ENCODE peak calls at places on chromosomes 16 and 17, in eight cellular contexts. A, L, E, G, R, B, U and N are unnamed samples.

GRCh38 chr17:46178550-46179198 is 14.6 kb downstream of the KANSL1 start:
- DNase-seq in A (no peak), L (no peak), E (no peak), G (no peak), R (no peak), B (peak), U (no peak), N (no peak)

GRCh38 chr16:85963746-85964370 is 64.9 kb downstream of the IRF8 start:
- DNase-seq in A (no peak), L (no peak), E (no peak), G (no peak), R (no peak), B (no peak), U (no peak), N (no peak)

GRCh38 chr16:85057212-85057889 is 29.8 kb downstream of the KIAA0513 start:
- DNase-seq in A (no peak), L (no peak), E (no peak), G (no peak), R (no peak), B (no peak), U (peak), N (no peak)

GRCh38 chr16:8655184-8655717 is 19.2 kb upstream of the ABAT start:
- DNase-seq in A (peak), L (peak), E (no peak), G (no peak), R (no peak), B (no peak), U (peak), N (peak)

GRCh38 chr17:48596735-48597491 is 3.3 kb upstream of the HOXB5 start:
- DNase-seq in A (no peak), L (no peak), E (no peak), G (no peak), R (no peak), B (no peak), U (no peak), N (no peak)

GRCh38 chr17:83173180-83173996 is 94.0 kb downstream of the METRNL start:
- DNase-seq in A (no peak), L (no peak), E (no peak), G (no peak), R (no peak), B (no peak), U (no peak), N (no peak)

GRCh38 chr17:4566785-4567184 is 6.4 kb upstream of the GGT6 start:
- DNase-seq in A (peak), L (peak), E (peak), G (peak), R (no peak), B (peak), U (peak), N (peak)

GRCh38 chr16:85577899-85578598 is 35.1 kb upstream of the GSE1 start:
- DNase-seq in A (peak), L (no peak), E (no peak), G (no peak), R (no peak), B (no peak), U (no peak), N (no peak)

GRCh38 chr17:13337864-13338371 is 263.8 kb downstream of the HS3ST3A1 start:
- DNase-seq in A (peak), L (peak), E (peak), G (no peak), R (peak), B (peak), U (peak), N (peak)

GRCh38 chr17:17084317-17084835 is 42.1 kb downstream of the MPRIP start:
- DNase-seq in A (no peak), L (no peak), E (no peak), G (no peak), R (no peak), B (no peak), U (no peak), N (no peak)

GRCh38 chr16:67150833-67151396 is at the start of gene B3GNT9:
- DNase-seq in A (peak), L (peak), E (peak), G (peak), R (peak), B (peak), U (peak), N (no peak)

GRCh38 chr17:41223821-41224220 is 2.6 kb upstream of the KRTAP9-2 start:
- DNase-seq in A (no peak), L (no peak), E (no peak), G (no peak), R (no peak), B (no peak), U (no peak), N (no peak)

GRCh38 chr16:53775821-53776431 is 72.0 kb downstream of the FTO start:
- DNase-seq in A (peak), L (no peak), E (no peak), G (no peak), R (no peak), B (peak), U (peak), N (peak)

GRCh38 chr16:87765473-87765775 is 362 bp downstream of the KLHDC4 start:
- DNase-seq in A (no peak), L (no peak), E (no peak), G (no peak), R (no peak), B (peak), U (no peak), N (no peak)

GRCh38 chr16:19601083-19601976 is 45.8 kb downstream of the VPS35L start:
- DNase-seq in A (peak), L (peak), E (peak), G (peak), R (no peak), B (peak), U (peak), N (no peak)

GRCh38 chr16:3961449-3961849 is 80.9 kb upstream of the CREBBP start:
- DNase-seq in A (no peak), L (no peak), E (no peak), G (peak), R (no peak), B (no peak), U (peak), N (peak)